ENCODE peak calls at places on chromosomes 1 and 21, in ten cellular contexts. Q is transverse colon, V is GM12878, O is HCT116, C is esophagus squamous epithelium, D is heart left ventricle, J is tibial nerve, E is prostate gland, Y is IMR-90, W is testis. R is an unnamed sample.

GRCh38 chr1:10031461-10031860 is 1.3 kb upstream of the UBE4B start:
- DNase-seq in E (no peak), Q (no peak), O (no peak), V (no peak), W (no peak), Y (peak), D (no peak), J (no peak), C (no peak), R (no peak)

GRCh38 chr1:180601512-180601911 is 30.3 kb upstream of the XPR1 start:
- DNase-seq in W (no peak), Y (no peak), E (no peak), V (no peak), Q (no peak), D (no peak), J (no peak), O (no peak), C (no peak), R (no peak)

GRCh38 chr1:99004270-99005141 is at the start of gene PLPPR5:
- DNase-seq in J (no peak), V (no peak), W (peak), O (no peak), Y (peak), D (peak), Q (no peak), E (no peak), C (no peak), R (no peak)

GRCh38 chr1:234139966-234140365 is 233.3 kb upstream of the COA6 start:
- DNase-seq in C (no peak), O (no peak), V (no peak), Q (no peak), Y (peak), E (no peak), J (no peak), W (no peak), D (no peak), R (no peak)

GRCh38 chr1:45246760-45247159 is 40.4 kb upstream of the ZSWIM5 start:
- DNase-seq in Q (no peak), O (no peak), D (no peak), Y (peak), W (no peak), V (no peak), C (no peak), E (peak), J (no peak), R (no peak)

GRCh38 chr1:162357681-162358266 is 18.9 kb downstream of the SPATA46 start:
- DNase-seq in O (peak), J (no peak), Q (no peak), E (no peak), Y (peak), C (no peak), D (no peak), V (no peak), W (peak), R (peak)

GRCh38 chr1:9340864-9341263 is 48.2 kb downstream of the SPSB1 start:
- DNase-seq in O (no peak), W (peak), C (no peak), D (no peak), Q (no peak), J (no peak), E (no peak), Y (no peak), V (no peak), R (no peak)

GRCh38 chr1:34549199-34549598 is 205.6 kb upstream of the GJB5 start:
- DNase-seq in W (peak), E (peak), Y (no peak), C (no peak), Q (peak), V (no peak), J (no peak), O (peak), D (no peak), R (peak)

GRCh38 chr1:75791022-75791421 is 5.0 kb downstream of the RABGGTB start:
- DNase-seq in O (no peak), C (no peak), V (no peak), Y (peak), E (no peak), Q (no peak), D (no peak), W (no peak), J (no peak), R (no peak)

GRCh38 chr1:241142493-241142892 is 214.5 kb downstream of the RGS7 start:
- DNase-seq in O (no peak), Y (no peak), J (no peak), W (no peak), Q (no peak), E (no peak), C (no peak), V (no peak), D (no peak), R (no peak)

GRCh38 chr1:156705321-156705917 is at the start of gene CRABP2:
- DNase-seq in C (no peak), O (no peak), J (no peak), Q (peak), W (peak), D (peak), Y (no peak), E (no peak), V (no peak), R (peak)

GRCh38 chr21:34897828-34898227 is 151.3 kb downstream of the RUNX1 start:
- DNase-seq in D (no peak), O (no peak), Y (no peak), V (no peak), C (no peak), E (no peak), Q (no peak), W (no peak), J (no peak), R (no peak)

GRCh38 chr1:7808253-7808844 is 24.3 kb downstream of the PER3 start:
- DNase-seq in V (no peak), Y (peak), W (no peak), D (no peak), Q (no peak), J (no peak), C (no peak), E (no peak), O (peak), R (peak)

GRCh38 chr1:30362603-30362990 is 360.8 kb downstream of the MATN1 start:
- DNase-seq in Q (no peak), O (no peak), Y (no peak), C (no peak), V (no peak), J (no peak), W (no peak), E (no peak), D (no peak), R (no peak)

GRCh38 chr1:44775930-44776748 is 799 bp downstream of the RPS8 start:
- DNase-seq in O (no peak), W (peak), Y (no peak), Q (peak), D (peak), C (no peak), V (no peak), J (no peak), E (no peak), R (peak)

GRCh38 chr1:12345350-12346217 is 115.8 kb downstream of the VPS13D start:
- DNase-seq in V (peak), O (no peak), W (no peak), J (no peak), E (no peak), D (no peak), Q (no peak), C (no peak), Y (no peak), R (no peak)

GRCh38 chr1:119108993-119109392 is 31.5 kb downstream of the WARS2 start:
- DNase-seq in W (no peak), O (no peak), D (no peak), Y (no peak), E (no peak), Q (no peak), C (no peak), J (no peak), V (no peak), R (no peak)

GRCh38 chr1:9119745-9120144 is 9.2 kb downstream of the GPR157 start:
- DNase-seq in W (no peak), O (no peak), V (peak), D (no peak), Y (no peak), J (no peak), Q (peak), E (no peak), C (no peak), R (no peak)

GRCh38 chr1:153957744-153958110 is 685 bp downstream of the CRTC2 start:
- DNase-seq in V (no peak), C (no peak), W (peak), D (no peak), Q (peak), J (no peak), Y (no peak), O (no peak), E (no peak), R (peak)

GRCh38 chr21:32514275-32515055 is 70.9 kb downstream of the TCP10L start:
- DNase-seq in Y (no peak), J (no peak), W (no peak), E (no peak), C (no peak), V (no peak), D (no peak), Q (no peak), O (no peak), R (no peak)

GRCh38 chr21:17397703-17398102 is 115.1 kb upstream of the CXADR start:
- DNase-seq in Y (no peak), W (no peak), E (no peak), C (no peak), O (no peak), J (no peak), D (no peak), V (no peak), Q (no peak), R (no peak)

GRCh38 chr1:153682730-153683129 is 4.2 kb downstream of the NPR1 start:
- DNase-seq in W (no peak), C (no peak), Y (no peak), D (peak), J (no peak), V (no peak), E (no peak), Q (no peak), O (no peak), R (no peak)

GRCh38 chr1:248622491-248623106 is 12.3 kb downstream of the OR2T11 start:
- DNase-seq in Y (peak), C (no peak), V (no peak), D (no peak), J (no peak), E (no peak), W (no peak), Q (no peak), O (peak), R (peak)

GRCh38 chr1:242673652-242674051 is 149.2 kb upstream of the PLD5 start:
- DNase-seq in E (no peak), C (no peak), Q (no peak), D (no peak), W (no peak), V (no peak), Y (no peak), O (no peak), J (no peak), R (no peak)

GRCh38 chr1:188089461-188089860 is 1260.7 kb downstream of the PLA2G4A start:
- DNase-seq in W (no peak), Q (no peak), V (no peak), J (no peak), C (no peak), O (no peak), Y (peak), E (no peak), D (no peak), R (no peak)

GRCh38 chr1:210558302-210558701 is 229.6 kb downstream of the HHAT start:
- DNase-seq in Q (no peak), Y (peak), J (peak), W (peak), V (no peak), O (no peak), C (no peak), E (no peak), D (peak), R (peak)

GRCh38 chr1:23282967-23283366 is 61.1 kb downstream of the HNRNPR start:
- DNase-seq in V (no peak), W (no peak), C (no peak), O (no peak), D (no peak), Y (peak), Q (no peak), J (no peak), E (no peak), R (no peak)

GRCh38 chr21:41171210-41171609 is 3.2 kb downstream of the BACE2 start:
- DNase-seq in Y (no peak), E (peak), J (peak), Q (peak), D (no peak), O (no peak), V (no peak), W (no peak), C (no peak), R (no peak)

GRCh38 chr21:41170442-41170841 is 2.5 kb downstream of the BACE2 start:
- DNase-seq in C (no peak), W (peak), E (no peak), J (peak), O (no peak), D (no peak), Q (peak), Y (peak), V (no peak), R (peak)

GRCh38 chr21:41168391-41169257 is 664 bp downstream of the BACE2 start:
- DNase-seq in Y (peak), D (peak), W (peak), J (peak), O (no peak), Q (peak), V (no peak), E (peak), C (no peak), R (no peak)

GRCh38 chr21:41169258-41169576 is 1.3 kb downstream of the BACE2 start:
- DNase-seq in V (no peak), W (no peak), Y (no peak), E (no peak), C (no peak), Q (no peak), J (no peak), D (no peak), O (no peak), R (no peak)

GRCh38 chr21:41169701-41170100 is 1.7 kb downstream of the BACE2 start:
- DNase-seq in O (no peak), D (no peak), V (no peak), W (peak), J (no peak), Q (no peak), Y (no peak), E (no peak), C (no peak), R (no peak)
- TF ChIP-seq POLR2A in O (no peak), D (no peak), V (no peak), W (no peak), J (no peak), Q (no peak), Y (no peak), E (no peak), C (no peak), R (no peak)

GRCh38 chr1:77550135-77550534 is 132.3 kb downstream of the ZZZ3 start:
- DNase-seq in C (no peak), Q (no peak), D (no peak), E (no peak), W (no peak), V (no peak), Y (no peak), J (no peak), O (no peak), R (no peak)
- TF ChIP-seq POLR2A in C (no peak), Q (no peak), D (no peak), E (no peak), W (no peak), V (no peak), Y (no peak), J (no peak), O (no peak), R (no peak)

DNA sequence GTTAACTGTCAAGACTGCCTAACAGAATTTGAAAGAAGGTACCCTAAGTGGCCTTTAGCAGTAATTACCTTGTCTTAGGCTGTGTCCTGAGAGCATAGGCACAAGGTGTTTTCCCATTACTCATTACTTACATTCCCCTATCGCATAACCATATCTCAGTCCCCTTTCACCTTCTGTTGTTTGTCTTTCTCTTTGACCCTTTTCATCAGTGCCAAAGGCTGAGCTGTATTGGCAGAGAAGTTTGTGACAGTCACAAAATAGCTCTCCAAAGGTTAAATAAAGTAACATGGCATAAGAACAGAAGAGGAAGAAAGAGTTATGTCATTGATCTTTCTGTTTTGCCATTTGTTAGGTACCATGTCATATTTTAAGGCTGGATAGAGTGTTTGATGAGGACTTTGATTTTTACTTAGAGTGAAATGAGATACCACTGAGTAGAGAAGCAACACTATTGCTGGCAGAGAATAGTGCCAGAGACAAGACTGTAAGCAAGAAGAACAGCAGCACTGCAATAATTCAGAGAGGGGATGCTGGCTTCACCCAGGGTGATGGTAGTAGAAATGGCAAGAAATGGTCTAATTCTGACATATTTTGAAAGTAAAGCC is 497.8 kb downstream of the TTLL7 start:
- DNase-seq in W (no peak), C (no peak), V (peak), Y (no peak), D (no peak), Q (no peak), J (no peak), O (no peak), E (no peak), R (no peak)
- TF ChIP-seq POLR2A in W (no peak), C (no peak), V (no peak), Y (no peak), D (no peak), Q (no peak), J (no peak), O (no peak), E (no peak), R (no peak)

GRCh38 chr1:52139817-52140540 is 1.9 kb upstream of the ZFYVE9 start:
- DNase-seq in Y (peak), E (no peak), J (no peak), C (no peak), V (peak), W (no peak), Q (no peak), D (no peak), O (no peak), R (no peak)
- TF ChIP-seq POLR2A in Y (no peak), E (no peak), J (no peak), C (no peak), V (no peak), W (no peak), Q (no peak), D (no peak), O (no peak), R (no peak)

GRCh38 chr1:15884477-15884876 is 37.0 kb downstream of the SPEN start:
- DNase-seq in V (no peak), Y (no peak), C (no peak), J (no peak), D (no peak), W (no peak), E (no peak), Q (no peak), O (no peak), R (no peak)

GRCh38 chr1:15885269-15885668 is 37.8 kb downstream of the SPEN start:
- DNase-seq in V (no peak), Q (no peak), J (no peak), W (no peak), O (no peak), E (no peak), C (no peak), Y (no peak), D (no peak), R (no peak)

GRCh38 chr1:15886613-15887167 is 39.2 kb downstream of the SPEN start:
- DNase-seq in J (no peak), Q (no peak), C (no peak), Y (no peak), W (no peak), O (no peak), D (no peak), E (no peak), V (no peak), R (no peak)

GRCh38 chr1:15883326-15883725 is 35.8 kb downstream of the SPEN start:
- DNase-seq in E (no peak), Q (no peak), C (no peak), V (no peak), J (no peak), O (no peak), W (no peak), D (no peak), Y (no peak), R (no peak)

DNA sequence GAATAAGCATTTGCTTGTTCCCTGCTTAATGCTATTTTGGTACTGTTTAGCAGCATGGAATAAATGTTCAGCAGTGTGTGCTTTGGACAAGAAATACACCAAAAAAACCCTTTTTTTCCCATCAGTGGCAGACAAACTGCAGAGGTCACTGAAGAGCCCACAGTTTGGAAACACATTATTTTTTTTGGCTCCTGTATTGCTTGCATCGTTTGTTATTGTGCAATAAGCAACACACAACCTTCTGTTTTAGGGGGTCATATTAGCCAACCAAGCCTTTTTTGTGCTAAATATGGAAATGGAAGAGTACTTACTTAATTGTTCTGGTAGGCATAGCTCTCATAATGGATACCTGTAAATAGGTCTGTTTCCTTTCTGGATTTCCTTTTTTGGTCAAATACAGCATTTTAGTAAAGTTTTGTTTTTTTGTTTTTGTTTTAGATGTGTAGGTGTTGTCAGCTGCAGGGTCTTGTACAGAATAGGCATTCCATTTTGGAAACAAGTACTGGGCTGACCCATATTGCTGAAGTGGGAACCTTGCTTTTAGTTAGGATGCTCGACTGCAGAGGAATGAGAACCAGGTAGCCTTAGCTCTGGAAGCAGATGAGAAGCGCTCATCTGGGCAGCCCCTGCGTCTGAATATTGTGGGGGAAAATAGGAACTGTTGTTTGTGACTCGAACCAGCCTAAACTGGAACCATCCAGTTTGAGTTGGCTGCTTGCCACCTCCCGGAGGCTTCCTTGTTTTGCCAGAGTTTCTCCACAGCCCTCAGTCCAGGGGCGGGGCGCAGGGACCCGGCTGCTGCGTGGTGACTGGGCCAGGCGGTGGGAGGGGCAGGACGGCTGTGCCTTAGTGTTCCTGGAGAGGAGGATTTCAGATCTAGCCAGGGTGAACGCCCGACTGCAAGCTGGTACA is 38.5 kb downstream of the SPEN start:
- DNase-seq in O (peak), Q (peak), D (peak), E (peak), V (peak), W (peak), C (peak), J (peak), Y (peak), R (peak)
- TF ChIP-seq POLR2A in O (no peak), Q (no peak), D (no peak), E (peak), V (peak), W (no peak), C (no peak), J (peak), Y (no peak), R (peak)

R was measured in erythroblast.